ENCODE peak calls at places on chromosomes 6 and 20, in five cellular contexts. L is uterus, K is hepatocyte, W is neural progenitor cell, H is endothelial cell of umbilical vein. J is an unnamed sample.
A peak's percentile ranks its signal among the peaks of the same experiment; 100 is the strongest.

GRCh38 chr6:156822747-156823206 is 45.6 kb downstream of the ARID1B start:
- DNase-seq in L (no peak), H (no peak), K (no peak), W (no peak), J (no peak)

GRCh38 chr20:419556-420168 is 11.6 kb downstream of the RBCK1 start:
- DNase-seq in H (no peak), L (no peak), W (no peak), K (no peak), J (no peak)

GRCh38 chr20:22466447-22467171 is 117.8 kb downstream of the FOXA2 start:
- DNase-seq in W (no peak), K (no peak), H (no peak), L (no peak), J (no peak)

GRCh38 chr6:150719099-150719767 is 119.5 kb downstream of the PLEKHG1 start:
- DNase-seq in W (no peak), L (no peak), K (no peak), H (no peak), J (no peak)

GRCh38 chr6:31896856-31897611 is 464 bp downstream of the EHMT2 start:
- DNase-seq in H (no peak), K (peak; percentile 40), W (peak; percentile 75), L (no peak), J (no peak)

GRCh38 chr6:99589290-99589672 is 17.4 kb upstream of the PRDM13 start:
- DNase-seq in H (no peak), L (no peak), K (no peak), W (peak; percentile 64), J (no peak)

GRCh38 chr6:3561745-3562144 is 104.9 kb upstream of the SLC22A23 start:
- DNase-seq in W (peak; percentile 44), K (peak; percentile 30), H (peak; percentile 98), L (no peak), J (peak; percentile 67)

GRCh38 chr20:21640556-21640955 is 64.9 kb upstream of the PAX1 start:
- DNase-seq in W (peak; percentile 64), L (no peak), K (peak; percentile 52), H (no peak), J (no peak)

DNA sequence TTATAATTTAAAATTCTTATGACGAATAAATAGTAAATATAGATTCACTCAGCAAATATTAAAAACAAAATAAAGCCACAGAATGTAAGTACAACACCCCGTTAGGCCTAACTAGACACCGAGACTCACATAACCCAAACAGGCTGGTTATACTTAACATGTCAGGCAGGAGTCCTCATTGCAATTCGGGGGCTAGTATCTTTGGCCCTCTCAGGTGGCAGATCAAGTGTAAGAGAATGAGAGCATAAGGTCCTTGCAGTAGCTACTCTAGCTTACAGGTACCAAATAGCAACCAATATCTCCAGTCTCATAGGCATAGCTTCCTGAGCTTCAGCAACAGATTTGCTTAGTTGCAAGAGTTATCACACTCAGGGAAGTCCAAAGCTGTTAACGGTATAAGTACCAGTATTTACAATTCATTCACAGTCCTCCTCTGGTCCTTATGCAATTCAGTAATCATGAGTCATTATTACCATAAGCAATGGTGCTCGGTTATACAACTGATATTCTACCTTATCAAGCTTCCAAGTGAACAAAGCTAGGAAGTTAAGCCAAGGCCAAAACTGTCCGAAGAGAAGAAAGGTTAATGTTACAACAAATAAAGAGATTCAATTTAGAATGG is 20.1 kb downstream of the REV3L start:
- DNase-seq in L (no peak), W (no peak), K (peak; percentile 47), H (peak; percentile 90), J (no peak)
- H3K27ac ChIP-seq in L (peak overlapping the region; percentile 25), W (no peak overlapping the region), K (peak overlapping the region; percentile 1), H (peak overlapping the region; percentile 3), J (no peak overlapping the region)

GRCh38 chr6:34223381-34223963 is 13.2 kb upstream of the HMGA1 start:
- DNase-seq in L (peak; percentile 50), W (no peak), K (peak; percentile 64), H (no peak), J (no peak)
- TF ChIP-seq CTCF in L (no peak), W (no peak), K (no peak), H (no peak), J (no peak)

DNA sequence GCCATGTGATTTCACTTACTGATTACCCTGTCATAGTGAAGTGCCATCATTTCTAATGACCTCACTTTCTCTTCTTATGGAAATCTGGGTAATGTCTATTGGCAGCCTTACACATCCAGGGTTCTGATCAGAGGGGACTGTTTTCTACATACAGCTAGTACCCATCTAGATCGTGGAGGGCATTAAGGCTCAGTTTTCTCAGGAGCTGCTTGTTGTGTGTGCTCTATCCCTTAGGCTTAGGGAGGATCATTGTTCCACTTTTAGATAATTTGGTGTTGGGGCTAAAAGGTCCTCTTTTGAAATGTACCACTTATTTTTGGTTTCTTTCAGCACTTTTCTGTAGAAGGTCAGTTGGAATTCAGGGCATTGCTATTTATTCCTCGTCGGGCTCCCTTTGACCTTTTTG is 3.8 kb downstream of the HSP90AB1 start:
- DNase-seq in K (no peak), H (no peak), W (no peak), L (no peak), J (no peak)
- H3K4me3 ChIP-seq in K (no peak overlapping the region), H (no peak overlapping the region), W (no peak overlapping the region), L (no peak overlapping the region), J (no peak overlapping the region)

DNA sequence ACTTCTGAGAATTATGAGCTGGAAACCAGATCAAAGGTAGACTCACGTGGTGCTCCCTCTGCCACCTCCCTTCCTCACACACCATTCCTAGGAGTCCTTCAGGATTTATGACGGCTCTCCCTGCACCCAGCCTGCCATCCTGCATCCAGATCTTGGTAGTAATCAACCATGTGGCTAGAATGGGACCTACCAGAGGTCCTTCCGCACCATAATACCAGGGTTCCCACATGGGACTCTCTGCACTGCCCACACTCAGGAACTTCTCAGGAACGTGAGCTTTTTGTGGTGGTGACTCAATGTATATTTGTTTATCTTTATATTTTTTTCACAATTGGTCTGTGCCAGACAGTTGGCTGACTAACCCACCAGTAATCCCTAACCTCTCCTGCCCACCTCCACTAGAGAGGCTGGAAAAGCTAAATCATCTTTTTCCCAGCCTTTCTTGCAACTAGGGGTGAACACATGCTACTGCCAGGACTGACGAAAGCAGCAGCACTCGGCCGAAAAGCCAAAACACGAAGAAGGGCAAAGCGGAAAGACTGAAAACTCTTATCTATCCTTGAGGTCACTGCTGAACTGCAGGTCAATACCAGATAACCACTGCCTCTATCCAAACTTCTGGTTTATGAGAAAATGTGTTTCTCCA is 113.0 kb downstream of the TRERF1 start:
- DNase-seq in L (no peak), K (peak; percentile 30), H (peak; percentile 84), W (no peak), J (no peak)
- H3K27ac ChIP-seq in L (peak overlapping the region; percentile 10), K (no peak overlapping the region), H (peak overlapping the region; percentile 68), W (no peak overlapping the region), J (no peak overlapping the region)

DNA sequence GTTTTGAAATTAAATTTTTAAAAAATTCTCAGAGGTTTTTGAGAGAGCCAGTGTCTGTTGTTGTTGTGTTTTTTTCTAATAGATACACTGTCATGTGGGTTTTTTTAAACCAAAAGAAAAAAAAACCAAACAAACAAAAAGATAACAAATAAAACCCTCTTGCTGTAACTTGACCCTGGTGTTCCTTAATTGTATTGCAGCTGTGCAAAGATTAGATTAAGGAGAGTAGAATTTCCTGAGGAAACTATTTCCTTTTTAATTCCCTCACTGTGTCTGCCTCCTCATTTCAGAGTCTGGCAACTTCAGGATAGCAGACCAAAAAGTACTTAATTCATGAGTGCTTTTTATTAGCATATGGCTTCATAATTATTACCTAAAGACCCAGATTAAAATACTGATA is 281.9 kb downstream of the EPM2A start:
- DNase-seq in K (no peak), H (peak; percentile 68), W (peak; percentile 3), L (no peak), J (no peak)
- TF ChIP-seq CTCF in K (peak; percentile 15), H (peak; percentile 12), W (peak; percentile 49), L (no peak), J (peak; percentile 9)

GRCh38 chr6:158978752-158979151 is 21.2 kb downstream of the RSPH3 start:
- DNase-seq in H (no peak), L (no peak), K (no peak), W (no peak), J (no peak)

GRCh38 chr6:158972241-158973233 is 27.5 kb downstream of the RSPH3 start:
- DNase-seq in W (peak; percentile 35), H (peak; percentile 66), L (no peak), K (peak; percentile 74), J (no peak)

DNA sequence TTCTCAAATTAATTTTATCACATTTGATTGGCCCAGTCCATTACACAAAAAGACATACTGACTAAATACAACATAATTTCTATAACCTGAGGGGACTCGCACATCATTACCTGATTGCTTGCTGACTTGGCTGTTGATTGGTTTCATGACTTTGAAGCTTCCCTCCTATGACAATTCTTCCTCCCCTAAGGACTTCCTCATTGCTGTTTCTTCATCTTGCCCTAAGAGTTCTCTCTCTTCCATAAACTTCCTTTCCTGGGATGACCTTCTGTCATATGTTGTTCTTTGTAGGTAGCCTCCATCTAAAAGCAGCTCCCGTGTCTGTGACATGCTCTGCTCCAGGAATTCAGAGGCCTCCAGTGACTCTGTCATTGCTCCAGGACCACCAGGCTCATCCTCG is 22.6 kb downstream of the RSPH3 start:
- DNase-seq in H (no peak), W (no peak), L (no peak), K (no peak), J (no peak)
- H3K4me3 ChIP-seq in H (no peak overlapping the region), W (no peak overlapping the region), L (no peak overlapping the region), K (no peak overlapping the region), J (no peak overlapping the region)

DNA sequence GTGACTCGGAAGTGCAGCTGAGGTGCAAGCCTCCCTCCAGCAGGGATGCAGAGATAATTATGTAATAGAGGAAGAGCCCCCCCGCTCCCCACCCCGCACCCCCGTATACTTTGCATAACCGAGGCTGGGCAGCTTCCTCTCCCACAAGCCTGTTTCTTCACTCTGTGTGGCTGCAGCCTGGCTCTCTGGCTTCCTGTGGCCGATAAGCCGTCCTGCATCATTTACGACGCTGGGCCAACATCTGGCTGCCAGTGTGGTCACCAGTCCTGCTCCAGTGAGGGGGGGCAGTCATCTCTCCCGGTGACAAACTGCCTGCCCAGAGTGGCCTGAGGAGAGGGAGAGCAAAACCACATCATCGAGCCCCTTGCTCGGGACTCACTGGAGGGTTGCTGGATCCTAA is 59.2 kb downstream of the RBM38 start:
- DNase-seq in H (no peak), L (peak; percentile 38), K (no peak), W (no peak), J (no peak)
- H3K27ac ChIP-seq in H (no peak overlapping the region), L (no peak overlapping the region), K (no peak overlapping the region), W (no peak overlapping the region), J (no peak overlapping the region)

J was measured in WERI-Rb-1.